ENCODE peak calls at places on chromosome 18, in eight cellular contexts. U is GM23338; F is colonic mucosa; P is thoracic aorta; C is CD8-positive, alpha-beta T cell; Y is lung; W is mammary epithelial cell; A is adrenal gland. M is an unnamed sample. For H3K36me3 and H3K4me1, the result is how much of the 10 kb centered on the place peaks cover.

GRCh38 chr18:8084160-8084559 is 517.0 kb downstream of the PTPRM start:
- DNase-seq in Y (no peak), A (peak), C (no peak), F (peak), W (peak), U (peak), P (no peak), M (peak)

GRCh38 chr18:48749768-48750167 is 201.0 kb downstream of the SMAD7 start:
- DNase-seq in A (no peak), F (no peak), P (no peak), C (no peak), Y (no peak), W (peak), U (no peak), M (peak)

GRCh38 chr18:24934231-24934932 is 417.6 kb downstream of the ZNF521 start:
- DNase-seq in F (no peak), W (no peak), P (no peak), A (no peak), Y (no peak), U (no peak), C (no peak), M (no peak)

GRCh38 chr18:10851824-10852225 is 297.5 kb downstream of the PIEZO2 start:
- DNase-seq in Y (no peak), W (peak), U (peak), C (no peak), F (no peak), A (no peak), P (no peak), M (peak)

GRCh38 chr18:36399055-36399454 is 101.5 kb downstream of the FHOD3 start:
- DNase-seq in A (no peak), P (no peak), C (no peak), F (no peak), Y (no peak), U (no peak), W (no peak), M (no peak)

GRCh38 chr18:54957295-54957694 is 2.0 kb downstream of the CCDC68 start:
- DNase-seq in A (no peak), W (no peak), P (no peak), F (no peak), Y (no peak), U (no peak), C (no peak), M (no peak)

GRCh38 chr18:48490641-48491040 is 48.2 kb upstream of the CTIF start:
- DNase-seq in A (no peak), Y (no peak), F (no peak), P (no peak), C (no peak), U (no peak), W (no peak), M (no peak)

GRCh38 chr18:38940863-38941531 is 1375.4 kb upstream of the CELF4 start:
- DNase-seq in W (peak), C (peak), Y (no peak), U (peak), A (no peak), F (no peak), P (no peak), M (peak)

GRCh38 chr18:50898908-50899307 is 20.0 kb downstream of the ME2 start:
- DNase-seq in A (no peak), W (no peak), F (no peak), Y (no peak), P (no peak), C (no peak), U (no peak), M (no peak)

GRCh38 chr18:50906843-50907242 is 27.9 kb downstream of the ME2 start:
- DNase-seq in C (no peak), P (no peak), Y (no peak), U (no peak), W (no peak), A (no peak), F (no peak), M (no peak)

DNA sequence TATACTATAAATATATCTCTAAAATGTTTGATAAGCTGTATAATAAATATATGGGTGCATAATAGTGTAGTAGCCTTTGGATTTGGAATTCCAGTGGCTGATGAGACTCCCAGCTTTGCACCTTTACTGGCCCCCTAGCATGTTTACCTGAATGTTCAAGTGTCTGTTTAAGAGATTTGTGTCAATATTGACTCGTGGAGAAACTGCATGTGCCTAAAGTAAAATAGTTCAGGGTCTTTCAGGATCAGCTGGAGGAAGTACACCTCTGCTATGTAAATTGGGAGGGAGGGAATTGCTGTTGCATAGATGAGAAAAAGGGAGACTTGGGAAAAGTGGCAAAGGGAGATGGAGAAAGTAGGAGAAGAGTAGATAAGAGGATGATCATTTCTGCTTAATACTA is 23.9 kb downstream of the ME2 start:
- DNase-seq in C (no peak), F (no peak), U (no peak), W (no peak), Y (no peak), A (no peak), P (no peak), M (no peak)
- H3K36me3 ChIP-seq in C (under half), F (under half), U (under half), W (under half), Y (under half), A (under half), P (under half), M (under half)

GRCh38 chr18:58547864-58548263 is 81.0 kb downstream of the ALPK2 start:
- DNase-seq in Y (no peak), W (no peak), U (no peak), F (no peak), A (no peak), P (no peak), C (no peak), M (no peak)

GRCh38 chr18:58542426-58543159 is 86.3 kb downstream of the ALPK2 start:
- DNase-seq in F (no peak), A (no peak), W (no peak), C (no peak), Y (no peak), P (no peak), U (no peak), M (no peak)

GRCh38 chr18:58544179-58544578 is 84.7 kb downstream of the ALPK2 start:
- DNase-seq in Y (no peak), C (no peak), A (no peak), W (no peak), P (no peak), F (no peak), U (no peak), M (no peak)

GRCh38 chr18:58544616-58545337 is 84.1 kb downstream of the ALPK2 start:
- DNase-seq in P (no peak), F (no peak), C (no peak), Y (no peak), A (no peak), W (no peak), U (no peak), M (no peak)

GRCh38 chr18:58545338-58546096 is 83.4 kb downstream of the ALPK2 start:
- DNase-seq in W (no peak), C (no peak), A (no peak), P (no peak), F (no peak), U (no peak), Y (no peak), M (no peak)
- H3K4me1 ChIP-seq in W (under half), C (under half), A (under half), P (under half), F (under half), U (under half), Y (under half), M (under half)

GRCh38 chr18:34957119-34957863 is 83.9 kb upstream of the MAPRE2 start:
- DNase-seq in W (no peak), P (no peak), Y (no peak), U (peak), F (no peak), C (no peak), A (no peak), M (peak)

GRCh38 chr18:34959211-34959829 is 81.9 kb upstream of the MAPRE2 start:
- DNase-seq in A (no peak), P (no peak), F (peak), C (no peak), Y (no peak), U (no peak), W (no peak), M (no peak)

GRCh38 chr18:34956663-34957062 is 84.5 kb upstream of the MAPRE2 start:
- DNase-seq in W (no peak), U (no peak), A (no peak), P (no peak), Y (no peak), C (no peak), F (no peak), M (no peak)

GRCh38 chr18:34957864-34958259 is 83.4 kb upstream of the MAPRE2 start:
- DNase-seq in C (no peak), Y (no peak), A (no peak), P (no peak), U (no peak), W (no peak), F (no peak), M (no peak)

GRCh38 chr18:34959989-34960388 is 81.2 kb upstream of the MAPRE2 start:
- DNase-seq in P (no peak), U (no peak), A (no peak), W (no peak), C (no peak), F (no peak), Y (no peak), M (no peak)
- H3K4me3 ChIP-seq in P (no peak), U (no peak), A (no peak), W (no peak), C (no peak), F (peak), Y (no peak), M (no peak)

GRCh38 chr18:2914185-2914584 is 67.4 kb downstream of the EMILIN2 start:
- DNase-seq in W (no peak), U (no peak), F (no peak), A (no peak), P (no peak), Y (no peak), C (no peak), M (no peak)

GRCh38 chr18:2917255-2918047 is 70.6 kb downstream of the EMILIN2 start:
- DNase-seq in P (no peak), W (no peak), Y (no peak), A (no peak), U (no peak), F (peak), C (no peak), M (no peak)

GRCh38 chr18:2914844-2915243 is 68.0 kb downstream of the EMILIN2 start:
- DNase-seq in W (no peak), U (no peak), A (no peak), C (no peak), P (no peak), Y (no peak), F (no peak), M (no peak)

GRCh38 chr18:2913398-2914005 is 66.7 kb downstream of the EMILIN2 start:
- DNase-seq in C (no peak), U (no peak), Y (no peak), A (no peak), P (no peak), F (no peak), W (no peak), M (no peak)

GRCh38 chr18:2916184-2916583 is 69.4 kb downstream of the EMILIN2 start:
- DNase-seq in Y (no peak), W (no peak), U (peak), P (no peak), A (no peak), C (no peak), F (no peak), M (no peak)
- H3K36me3 ChIP-seq in Y (under half), W (under half), U (under half), P (under half), A (under half), C (under half), F (under half), M (half or more)

M was measured in SJSA1.